ENCODE peak calls at places on chromosomes 4 and X, in nine cellular contexts. N, V, F, L, Y, J, A, E and W are unnamed samples.

GRCh38 chr4:186074189-186074588 is 5.2 kb downstream of the TLR3 start:
- DNase-seq in N (no peak), V (no peak), F (no peak), L (no peak), Y (no peak), J (no peak), A (no peak), E (no peak), W (no peak)

GRCh38 chrX:107442914-107443527 is 6.4 kb upstream of the FRMPD3 start:
- DNase-seq in N (peak; percentile 63), V (peak; percentile 65), F (no peak), L (no peak), Y (no peak), J (no peak), A (no peak), E (no peak), W (peak; percentile 47)

GRCh38 chrX:43940811-43941210 is 32.4 kb downstream of the NDP start:
- DNase-seq in N (no peak), V (peak; percentile 68), F (peak; percentile 35), L (peak; percentile 51), Y (peak; percentile 61), J (peak; percentile 42), A (no peak), E (no peak), W (no peak)

GRCh38 chr4:80362578-80363181 is 27.1 kb downstream of the CFAP299 start:
- DNase-seq in N (peak; percentile 89), V (peak; percentile 70), F (peak; percentile 65), L (peak; percentile 23), Y (peak; percentile 6), J (peak; percentile 51), A (no peak), E (peak; percentile 79), W (peak; percentile 50)

GRCh38 chr4:38865445-38865844 is 2.2 kb upstream of the FAM114A1 start:
- DNase-seq in N (no peak), V (no peak), F (no peak), L (no peak), Y (no peak), J (no peak), A (no peak), E (no peak), W (peak; percentile 67)

GRCh38 chr4:173529505-173530325 is at the start of gene HAND2:
- DNase-seq in N (peak; percentile 84), V (no peak), F (peak; percentile 73), L (no peak), Y (no peak), J (peak; percentile 59), A (no peak), E (peak; percentile 83), W (peak; percentile 63)

GRCh38 chrX:65993915-65994460 is 45.9 kb downstream of the VSIG4 start:
- DNase-seq in N (no peak), V (no peak), F (no peak), L (no peak), Y (no peak), J (no peak), A (no peak), E (no peak), W (no peak)

GRCh38 chrX:48574270-48575266 is at the start of gene RBM3:
- DNase-seq in N (peak; percentile 94), V (peak; percentile 92), F (peak; percentile 89), L (peak; percentile 88), Y (peak; percentile 86), J (peak; percentile 91), A (peak; percentile 98), E (peak; percentile 91), W (peak; percentile 94)

GRCh38 chr4:84493092-84493850 is 5.8 kb downstream of the NKX6-1 start:
- DNase-seq in N (peak; percentile 88), V (no peak), F (peak; percentile 77), L (no peak), Y (peak; percentile 27), J (peak; percentile 10), A (peak; percentile 66), E (peak; percentile 90), W (peak; percentile 34)

GRCh38 chr4:105061136-105061696 is 85.5 kb upstream of the TET2 start:
- DNase-seq in N (peak; percentile 53), V (peak; percentile 85), F (peak; percentile 32), L (peak; percentile 84), Y (peak; percentile 77), J (peak; percentile 5), A (no peak), E (peak; percentile 44), W (peak; percentile 25)

GRCh38 chr4:159271857-159272256 is 169.0 kb downstream of the RAPGEF2 start:
- DNase-seq in N (no peak), V (no peak), F (no peak), L (no peak), Y (no peak), J (no peak), A (no peak), E (no peak), W (no peak)

GRCh38 chr4:77697860-77698599 is 92.4 kb downstream of the CXCL13 start:
- DNase-seq in N (peak; percentile 75), V (peak; percentile 72), F (peak; percentile 65), L (peak; percentile 64), Y (peak; percentile 55), J (peak; percentile 67), A (peak; percentile 43), E (peak; percentile 37), W (peak; percentile 63)

GRCh38 chrX:39242187-39242586 is 440.9 kb downstream of the MID1IP1 start:
- DNase-seq in N (peak; percentile 73), V (peak; percentile 59), F (peak; percentile 42), L (peak; percentile 14), Y (peak; percentile 1), J (no peak), A (no peak), E (peak; percentile 44), W (peak; percentile 64)

GRCh38 chrX:7218321-7219152 is 70.6 kb upstream of the PUDP start:
- DNase-seq in N (no peak), V (no peak), F (no peak), L (no peak), Y (no peak), J (no peak), A (no peak), E (no peak), W (no peak)

GRCh38 chr4:38034986-38035882 is 75.0 kb downstream of the PTTG2 start:
- DNase-seq in N (no peak), V (peak; percentile 67), F (no peak), L (peak; percentile 30), Y (peak; percentile 14), J (peak; percentile 70), A (no peak), E (peak; percentile 78), W (peak; percentile 55)

GRCh38 chrX:95330292-95330691 is 1354.3 kb upstream of the DIAPH2 start:
- DNase-seq in N (no peak), V (no peak), F (no peak), L (no peak), Y (no peak), J (no peak), A (no peak), E (no peak), W (no peak)

GRCh38 chr4:142493255-142493976 is 352.7 kb downstream of the INPP4B start:
- DNase-seq in N (peak; percentile 47), V (peak; percentile 37), F (no peak), L (peak; percentile 32), Y (no peak), J (peak; percentile 3), A (no peak), E (no peak), W (no peak)

GRCh38 chr4:8473198-8473919 is 32.8 kb downstream of the TRMT44 start:
- DNase-seq in N (no peak), V (no peak), F (peak; percentile 24), L (no peak), Y (peak; percentile 20), J (no peak), A (peak; percentile 78), E (no peak), W (no peak)

GRCh38 chr4:8470451-8471024 is 30.0 kb downstream of the TRMT44 start:
- DNase-seq in N (no peak), V (no peak), F (no peak), L (no peak), Y (no peak), J (no peak), A (no peak), E (no peak), W (no peak)

GRCh38 chr4:8472689-8473197 is 32.2 kb downstream of the TRMT44 start:
- DNase-seq in N (peak; percentile 50), V (peak; percentile 7), F (no peak), L (no peak), Y (peak; percentile 96), J (peak; percentile 99), A (peak; percentile 83), E (no peak), W (no peak)

GRCh38 chr4:8471211-8471875 is 30.8 kb downstream of the TRMT44 start:
- DNase-seq in N (no peak), V (no peak), F (no peak), L (no peak), Y (no peak), J (no peak), A (no peak), E (no peak), W (no peak)

GRCh38 chr4:8472166-8472688 is 31.6 kb downstream of the TRMT44 start:
- DNase-seq in N (peak; percentile 52), V (no peak), F (no peak), L (no peak), Y (no peak), J (no peak), A (no peak), E (no peak), W (no peak)
- H3K9ac ChIP-seq in N (no peak overlapping the region), V (no peak overlapping the region), F (no peak overlapping the region), L (no peak overlapping the region), Y (peak overlapping the region; percentile 70), J (peak overlapping the region; percentile 66), A (peak overlapping the region; percentile 5), E (no peak overlapping the region), W (no peak overlapping the region)

GRCh38 chrX:132716006-132716405 is 227.2 kb upstream of the MBNL3 start:
- DNase-seq in N (no peak), V (peak; percentile 10), F (no peak), L (no peak), Y (no peak), J (no peak), A (no peak), E (peak; percentile 5), W (no peak)
- TF ChIP-seq CTCF in N (peak; percentile 72), V (peak; percentile 67), F (peak; percentile 64), L (peak; percentile 32), Y (peak; percentile 27), J (no peak), A (no peak), E (peak; percentile 52), W (no peak)

GRCh38 chr4:171674781-171675180 is 138.4 kb upstream of the GALNTL6 start:
- DNase-seq in N (no peak), V (no peak), F (no peak), L (no peak), Y (no peak), J (no peak), A (no peak), E (no peak), W (no peak)

GRCh38 chr4:171676555-171677215 is 136.5 kb upstream of the GALNTL6 start:
- DNase-seq in N (no peak), V (no peak), F (no peak), L (no peak), Y (no peak), J (no peak), A (no peak), E (no peak), W (no peak)
- H3K9ac ChIP-seq in N (no peak overlapping the region), V (no peak overlapping the region), F (no peak overlapping the region), L (no peak overlapping the region), Y (no peak overlapping the region), J (no peak overlapping the region), A (no peak overlapping the region), E (no peak overlapping the region), W (no peak overlapping the region)

DNA sequence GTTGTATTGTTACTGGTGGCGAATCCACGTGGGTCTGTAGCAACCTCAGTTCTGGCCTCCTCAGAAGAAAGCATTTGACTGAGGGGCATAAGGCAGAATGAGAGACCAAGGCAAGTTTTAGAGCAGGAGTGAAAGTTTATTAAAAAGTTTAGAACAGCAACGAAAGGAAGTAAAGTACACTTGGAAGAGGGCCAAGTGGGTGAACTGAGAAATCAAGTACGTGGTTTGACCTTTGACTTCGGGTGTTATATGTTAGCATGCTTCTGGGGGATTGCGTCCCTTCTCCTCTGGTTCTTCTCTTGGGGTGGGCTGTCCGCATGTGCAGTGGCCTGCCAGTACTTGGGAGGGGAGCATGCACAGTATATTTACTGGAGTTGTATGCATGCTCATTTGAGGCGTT is 232.7 kb upstream of the GATB start:
- DNase-seq in N (no peak), V (no peak), F (no peak), L (no peak), Y (no peak), J (no peak), A (no peak), E (no peak), W (no peak)
- TF ChIP-seq CTCF in N (no peak), V (no peak), F (no peak), L (no peak), Y (no peak), J (no peak), A (no peak), E (no peak), W (no peak)